ENCODE peak calls at places on chromosomes 13 and 19, in nine cellular contexts. G is GM12891; U is left lung; E is progenitor cell of endocrine pancreas; J is lower lobe of right lung; V is stimulated activated CD8-positive, alpha-beta memory T cell treated with anti-CD3 and anti-CD28 coated beads, Interleukin-15, amount 100 ng/mL, for 1 hour; B is Calu3; O is A172; T is left ventricle myocardium inferior. L is an unnamed sample.
A peak's percentile ranks its signal among the peaks of the same experiment; 100 is the strongest.

GRCh38 chr19:2270157-2270571 is 11.8 kb downstream of the PEAK3 start:
- DNase-seq in G (no peak), U (peak; percentile 64), E (no peak), J (peak; percentile 77), V (no peak), B (no peak), O (no peak), T (peak; percentile 61), L (peak; percentile 69)

GRCh38 chr19:32789429-32789828 is 69.9 kb downstream of the TDRD12 start:
- DNase-seq in G (no peak), U (no peak), E (no peak), J (no peak), V (no peak), B (no peak), O (no peak), T (no peak), L (no peak)

GRCh38 chr13:43769552-43769951 is 17.2 kb downstream of the ENOX1 start:
- DNase-seq in G (no peak), U (no peak), E (no peak), J (no peak), V (no peak), B (no peak), O (no peak), T (no peak), L (no peak)

GRCh38 chr13:40981949-40982348 is 37.2 kb downstream of the ELF1 start:
- DNase-seq in G (no peak), U (no peak), E (no peak), J (no peak), V (no peak), B (no peak), O (no peak), T (no peak), L (no peak)

GRCh38 chr13:30846311-30846710 is 59.8 kb upstream of the MEDAG start:
- DNase-seq in G (no peak), U (no peak), E (no peak), J (no peak), V (no peak), B (no peak), O (peak; percentile 33), T (no peak), L (no peak)

GRCh38 chr19:51084505-51084904 is 1.8 kb upstream of the KLK14 start:
- DNase-seq in G (no peak), U (no peak), E (no peak), J (no peak), V (no peak), B (no peak), O (no peak), T (no peak), L (no peak)

GRCh38 chr13:101512650-101513049 is 60.2 kb downstream of the ITGBL1 start:
- DNase-seq in G (no peak), U (no peak), E (no peak), J (no peak), V (no peak), B (no peak), O (peak; percentile 67), T (no peak), L (no peak)

GRCh38 chr13:27264648-27265047 is 6.0 kb upstream of the RASL11A start:
- DNase-seq in G (no peak), U (no peak), E (no peak), J (no peak), V (no peak), B (no peak), O (no peak), T (no peak), L (no peak)

GRCh38 chr19:28475525-28475924 is 737.4 kb downstream of the UQCRFS1 start:
- DNase-seq in G (no peak), U (no peak), E (no peak), J (no peak), V (no peak), B (no peak), O (no peak), T (no peak), L (no peak)

GRCh38 chr19:47447470-47448359 is 24.0 kb downstream of the SLC8A2 start:
- DNase-seq in G (no peak), U (no peak), E (peak; percentile 46), J (peak; percentile 70), V (no peak), B (peak; percentile 44), O (no peak), T (peak; percentile 25), L (no peak)

GRCh38 chr19:38707512-38708114 is 36.7 kb downstream of the CAPN12 start:
- DNase-seq in G (no peak), U (no peak), E (no peak), J (peak; percentile 74), V (no peak), B (peak; percentile 89), O (peak; percentile 47), T (peak; percentile 76), L (no peak)

GRCh38 chr13:50025446-50025845 is 10.2 kb downstream of the KCNRG start:
- DNase-seq in G (no peak), U (no peak), E (no peak), J (no peak), V (no peak), B (no peak), O (no peak), T (no peak), L (no peak)

GRCh38 chr19:42563352-42564210 is 31.1 kb downstream of the CEACAM8 start:
- DNase-seq in G (peak; percentile 33), U (no peak), E (no peak), J (no peak), V (no peak), B (peak; percentile 54), O (peak; percentile 61), T (no peak), L (no peak)

L was measured in NK-92 treated with Interleukin-12 subunit alpha and Interleukin-12 subunit beta, amount 100 ng/mL, for 24 hours.